ENCODE peak calls at places on chromosomes 13 and 19, in four cellular contexts. Y, S, P and E are unnamed samples.

GRCh38 chr13:28499579-28499978 is 4.7 kb upstream of the FLT1 start:
- DNase-seq in Y (no peak), S (no peak), P (peak), E (peak)

GRCh38 chr19:54029930-54030490 is 33.7 kb downstream of the VSTM1 start:
- DNase-seq in P (peak), Y (no peak), S (no peak), E (peak)

GRCh38 chr13:82947121-82948077 is 934.9 kb downstream of the SLITRK1 start:
- DNase-seq in P (no peak), S (no peak), Y (no peak), E (no peak)

GRCh38 chr19:29771708-29772415 is 39.9 kb upstream of the CCNE1 start:
- DNase-seq in S (no peak), P (peak), Y (peak), E (peak)

GRCh38 chr19:21148681-21149080 is 6.8 kb downstream of the ZNF431 start:
- DNase-seq in Y (no peak), P (no peak), S (no peak), E (no peak)

GRCh38 chr13:20505405-20506366 is 20.0 kb downstream of the CRYL1 start:
- DNase-seq in P (no peak), S (no peak), Y (no peak), E (no peak)

GRCh38 chr13:72221276-72221962 is 354.4 kb upstream of the DACH1 start:
- DNase-seq in Y (no peak), P (peak), S (no peak), E (peak)

GRCh38 chr13:44396963-44397580 is 23.4 kb downstream of the SERP2 start:
- DNase-seq in P (no peak), S (no peak), Y (no peak), E (no peak)

GRCh38 chr13:111474136-111475002 is 153.9 kb downstream of the TEX29 start:
- DNase-seq in Y (no peak), P (peak), S (no peak), E (peak)

GRCh38 chr19:7292352-7292949 is 1.8 kb downstream of the INSR start:
- DNase-seq in P (no peak), S (no peak), Y (no peak), E (no peak)

GRCh38 chr13:97330448-97330847 is 103.5 kb upstream of the RAP2A start:
- DNase-seq in P (no peak), Y (no peak), S (no peak), E (no peak)

GRCh38 chr19:46981296-46981695 is 38.3 kb upstream of the NPAS1 start:
- DNase-seq in S (no peak), P (no peak), Y (no peak), E (no peak)

GRCh38 chr13:107242138-107242537 is 674.2 kb upstream of the ARGLU1 start:
- DNase-seq in P (no peak), Y (no peak), S (no peak), E (no peak)